ENCODE peak calls at places on chromosome 6, in nine cellular contexts. A, K, N, S, P, I, L, X and W are unnamed samples.

GRCh38 chr6:7047071-7047470 is 60.7 kb upstream of the RREB1 start:
- DNase-seq in I (no peak), K (no peak), P (no peak), N (no peak), A (no peak), S (no peak), L (no peak), X (no peak), W (peak)

GRCh38 chr6:106869203-106869602 is 105.3 kb downstream of the CD24 start:
- DNase-seq in X (no peak), A (no peak), I (no peak), K (no peak), P (no peak), L (no peak), S (no peak), N (no peak), W (no peak)

GRCh38 chr6:92043782-92044181 is 1375.6 kb downstream of the EPHA7 start:
- DNase-seq in N (no peak), L (no peak), I (no peak), A (no peak), X (no peak), K (no peak), S (no peak), P (no peak), W (no peak)

GRCh38 chr6:150418825-150419594 is 50.2 kb downstream of the IYD start:
- DNase-seq in S (peak), N (peak), K (peak), P (peak), A (peak), X (no peak), L (peak), I (peak), W (no peak)

GRCh38 chr6:30960907-30961673 is 20.3 kb downstream of the MUCL3 start:
- DNase-seq in X (no peak), N (no peak), A (no peak), K (no peak), S (peak), P (no peak), L (peak), I (no peak), W (no peak)

GRCh38 chr6:112539355-112539754 is 192.2 kb downstream of the RFPL4B start:
- DNase-seq in K (no peak), A (no peak), P (no peak), L (no peak), S (no peak), X (no peak), I (no peak), N (peak), W (no peak)

GRCh38 chr6:138971601-138972000 is 16.5 kb downstream of the REPS1 start:
- DNase-seq in X (no peak), N (no peak), L (peak), S (peak), I (no peak), K (peak), P (peak), A (no peak), W (no peak)

GRCh38 chr6:78947962-78948361 is 80.6 kb downstream of the IRAK1BP1 start:
- DNase-seq in I (no peak), L (peak), P (no peak), K (peak), S (peak), N (peak), A (no peak), X (no peak), W (no peak)

GRCh38 chr6:80425089-80425823 is 318.8 kb downstream of the BCKDHB start:
- DNase-seq in P (no peak), S (peak), X (no peak), N (peak), A (no peak), I (no peak), L (no peak), K (peak), W (no peak)

GRCh38 chr6:139262519-139263300 is 29.1 kb downstream of the TXLNB start:
- DNase-seq in L (peak), S (no peak), I (no peak), N (no peak), A (no peak), P (no peak), X (no peak), K (peak), W (no peak)

GRCh38 chr6:121695346-121695745 is 259.9 kb downstream of the GJA1 start:
- DNase-seq in X (no peak), P (no peak), S (no peak), A (peak), L (no peak), N (no peak), I (no peak), K (no peak), W (no peak)

GRCh38 chr6:127515234-127515793 is 3.8 kb downstream of the MTCL3 start:
- DNase-seq in I (no peak), S (peak), A (no peak), P (peak), X (no peak), L (peak), N (no peak), K (peak), W (no peak)

GRCh38 chr6:151911401-151911800 is 103.9 kb downstream of the ESR1 start:
- DNase-seq in I (no peak), X (no peak), K (peak), L (peak), A (no peak), P (no peak), S (no peak), N (no peak), W (no peak)

GRCh38 chr6:159134701-159135364 is 34.4 kb upstream of the FNDC1 start:
- DNase-seq in L (peak), S (peak), N (peak), I (peak), A (peak), X (peak), K (peak), P (peak), W (no peak)

GRCh38 chr6:52533491-52533890 is 43.4 kb downstream of the TRAM2 start:
- DNase-seq in P (no peak), S (no peak), X (no peak), A (no peak), L (no peak), K (no peak), N (no peak), I (no peak), W (no peak)

GRCh38 chr6:5930143-5930770 is 76.5 kb downstream of the NRN1 start:
- DNase-seq in P (no peak), K (no peak), X (no peak), N (no peak), I (no peak), L (no peak), S (no peak), A (no peak), W (no peak)

DNA sequence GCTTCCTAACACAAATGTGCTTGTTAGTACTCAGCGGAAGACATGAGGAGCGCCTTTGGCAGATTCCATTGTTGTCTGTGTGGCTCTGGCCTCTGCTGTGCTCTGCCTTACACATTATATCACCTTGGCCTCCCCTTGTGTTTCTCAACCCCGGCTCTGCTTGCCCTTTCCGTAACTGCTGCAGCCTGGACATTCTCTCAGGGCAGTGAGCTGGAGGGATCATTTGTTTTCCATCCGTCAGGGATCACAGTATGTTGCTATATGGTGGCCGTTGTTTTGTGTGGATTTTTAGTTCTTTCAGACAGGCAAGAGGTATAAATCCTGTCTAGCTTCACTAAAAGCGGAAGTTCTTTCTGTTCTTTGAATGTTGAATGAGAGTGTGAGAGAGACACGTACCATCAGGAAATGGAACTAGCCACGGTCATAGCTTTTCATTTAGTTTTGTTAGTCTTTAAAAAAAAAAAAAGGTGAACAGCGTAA is 175.1 kb downstream of the JARID2 start:
- DNase-seq in A (no peak), L (no peak), P (no peak), S (no peak), N (no peak), X (no peak), K (no peak), I (no peak), W (no peak)
- H3K4me3 ChIP-seq in A (no peak), L (no peak), P (no peak), S (no peak), N (no peak), X (no peak), K (no peak), I (no peak), W (no peak)

GRCh38 chr6:95819939-95820338 is 195.8 kb upstream of the FUT9 start:
- DNase-seq in N (no peak), A (no peak), I (no peak), K (no peak), X (no peak), L (no peak), S (no peak), P (no peak), W (no peak)
- TF ChIP-seq CTCF in N (no peak), A (no peak), I (no peak), K (no peak), X (no peak), L (peak), S (no peak), P (peak), W (peak)

GRCh38 chr6:89413006-89413400 is 930 bp upstream of the RRAGD start:
- DNase-seq in A (no peak), P (no peak), K (no peak), I (peak), L (peak), S (no peak), N (no peak), X (peak), W (no peak)

GRCh38 chr6:89411019-89411268 is 1.1 kb downstream of the RRAGD start:
- DNase-seq in L (no peak), X (peak), N (no peak), P (no peak), K (no peak), A (no peak), S (no peak), I (peak), W (no peak)

GRCh38 chr6:89411269-89412070 is 603 bp downstream of the RRAGD start:
- DNase-seq in X (peak), P (peak), N (no peak), I (peak), A (no peak), K (no peak), L (no peak), S (no peak), W (no peak)

GRCh38 chr6:89414215-89414614 is 2.1 kb upstream of the RRAGD start:
- DNase-seq in S (no peak), L (no peak), I (no peak), N (no peak), A (no peak), K (no peak), P (no peak), X (no peak), W (no peak)

DNA sequence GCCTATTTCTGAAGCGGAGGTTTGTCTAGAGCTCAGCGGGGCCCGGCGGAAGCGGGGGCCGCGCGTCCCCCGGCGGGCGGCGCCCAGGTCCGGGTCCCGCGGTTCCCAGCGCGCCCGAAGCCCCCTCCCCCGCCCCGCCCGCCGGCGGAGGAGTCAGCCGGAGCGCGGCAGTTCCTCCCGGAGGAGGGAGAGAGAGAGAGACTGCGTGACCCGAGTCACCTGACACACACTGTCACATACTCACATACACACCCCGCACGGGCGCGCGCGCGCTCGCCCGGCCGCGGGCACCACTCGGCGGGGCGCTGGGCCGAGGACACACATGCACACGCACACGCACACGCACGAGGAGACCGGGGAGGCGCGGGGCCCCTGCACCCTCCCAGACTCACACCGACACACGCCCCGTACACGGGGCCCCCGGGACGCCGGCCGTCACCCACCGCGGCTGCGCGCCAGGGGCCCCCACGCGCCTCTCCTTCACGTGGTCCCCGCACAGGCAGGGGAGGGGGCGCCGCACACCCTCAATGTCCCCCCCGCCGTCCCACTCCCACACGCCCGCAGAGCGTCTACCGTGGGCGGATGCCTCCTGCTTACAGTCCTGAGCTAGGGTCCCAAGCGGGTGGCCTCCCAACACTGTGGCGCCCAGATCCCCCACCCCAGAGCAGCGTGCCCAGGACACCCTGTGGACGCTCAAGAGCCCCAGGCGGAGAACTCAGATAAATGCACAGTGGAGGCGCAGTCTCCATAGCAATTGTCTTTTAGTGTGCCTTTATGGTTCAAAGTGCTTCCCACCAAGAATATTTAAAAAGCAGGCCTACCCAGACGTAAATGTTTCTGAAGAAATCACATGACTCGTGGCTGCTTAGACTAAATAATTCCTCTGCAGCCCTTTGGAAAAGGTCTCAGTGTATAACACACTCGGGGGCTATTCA is at the start of gene RRAGD:
- DNase-seq in A (peak), N (no peak), P (peak), X (peak), I (peak), S (no peak), K (no peak), L (peak), W (peak)
- H3K4me3 ChIP-seq in A (peak), N (peak), P (peak), X (peak), I (peak), S (peak), K (peak), L (peak), W (peak)

DNA sequence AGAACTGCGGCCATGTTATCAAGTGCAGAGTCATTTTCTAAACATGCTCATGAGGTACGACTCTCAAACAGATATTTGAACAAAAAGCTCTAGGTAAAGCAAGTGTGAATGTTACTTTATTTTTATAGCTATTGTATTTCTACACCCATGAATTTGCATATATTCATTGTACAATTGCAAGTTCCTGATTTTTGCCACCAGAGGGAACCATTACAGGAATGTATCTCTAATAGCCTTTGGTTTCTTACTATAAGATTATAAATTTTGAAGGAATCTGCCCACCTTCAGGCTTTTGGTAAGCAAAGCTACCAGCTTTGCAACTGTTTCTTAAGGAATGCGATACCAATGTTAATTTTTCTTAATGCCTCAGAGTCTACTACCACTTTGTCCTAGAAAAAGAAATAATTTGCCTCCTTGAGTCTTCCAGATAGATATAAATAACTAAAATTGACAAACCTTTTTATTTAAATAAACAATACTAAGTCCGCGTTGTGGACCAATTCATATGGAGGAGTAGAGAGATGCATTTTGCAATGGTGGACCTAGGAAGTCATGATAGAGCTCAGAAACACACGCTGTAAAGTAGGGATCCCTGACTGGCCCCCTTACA is 125.4 kb upstream of the SAMD5 start:
- DNase-seq in S (peak), A (peak), L (peak), X (no peak), I (no peak), N (peak), P (peak), K (peak), W (peak)
- TF ChIP-seq CTCF in S (peak), A (peak), L (peak), X (no peak), I (peak), N (peak), P (peak), K (peak), W (peak)

GRCh38 chr6:27631614-27631925 is 158.7 kb upstream of the ZNF184 start:
- DNase-seq in L (no peak), P (no peak), N (no peak), A (no peak), K (no peak), S (no peak), X (no peak), I (no peak), W (no peak)
- H3K4me3 ChIP-seq in L (no peak), P (peak), N (peak), A (no peak), K (no peak), S (no peak), X (no peak), I (no peak), W (peak)

GRCh38 chr6:102798631-102799030 is 1405.1 kb downstream of the GRIK2 start:
- DNase-seq in L (peak), A (peak), K (no peak), N (no peak), I (no peak), S (no peak), X (no peak), P (peak), W (no peak)
- TF ChIP-seq CTCF in L (peak), A (no peak), K (no peak), N (peak), I (no peak), S (no peak), X (no peak), P (peak), W (no peak)

DNA sequence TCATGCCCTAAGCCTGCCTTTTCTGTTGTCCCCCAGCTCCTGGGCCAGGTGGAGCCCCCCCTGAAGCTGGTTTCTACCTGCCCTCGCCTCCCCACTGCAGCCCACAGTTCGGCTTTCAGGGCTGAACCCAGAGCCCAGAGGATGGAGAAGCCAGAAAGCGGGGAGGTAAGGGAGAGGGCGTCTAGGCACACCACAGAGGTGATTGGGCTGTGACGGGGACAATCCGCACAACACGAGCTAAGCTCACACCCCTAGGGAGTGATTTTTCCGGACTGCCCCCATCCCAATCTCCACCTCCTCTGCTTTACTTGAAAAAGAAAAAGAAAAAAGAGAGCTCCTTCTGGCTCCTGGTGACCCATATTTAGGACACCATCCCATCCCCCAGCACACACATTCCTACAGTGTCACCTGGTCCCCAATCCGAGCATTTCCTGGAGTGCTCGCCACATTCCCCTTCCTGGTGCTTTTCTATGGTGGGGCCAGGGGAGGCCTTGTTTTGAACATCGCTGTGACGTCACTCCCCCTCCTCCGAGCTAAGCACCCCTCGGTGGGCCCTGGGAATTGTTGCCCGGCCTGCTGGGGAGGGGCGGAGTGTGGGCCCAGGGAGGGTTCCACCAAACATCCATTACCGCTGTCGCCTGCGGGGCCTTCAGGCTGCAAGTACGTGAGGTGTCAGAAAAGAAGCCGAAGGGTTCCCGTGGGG is 3.0 kb upstream of the FOXC1 start:
- DNase-seq in S (no peak), K (no peak), I (peak), N (no peak), P (peak), X (no peak), A (no peak), L (no peak), W (no peak)
- H3K4me3 ChIP-seq in S (no peak), K (no peak), I (peak), N (no peak), P (peak), X (no peak), A (no peak), L (no peak), W (no peak)

GRCh38 chr6:116217069-116217468 is 36.8 kb downstream of the TSPYL4 start:
- DNase-seq in I (no peak), K (peak), A (peak), L (peak), X (no peak), S (peak), N (no peak), P (peak), W (no peak)

GRCh38 chr6:116218866-116219265 is 35.0 kb downstream of the TSPYL4 start:
- DNase-seq in P (no peak), X (no peak), A (no peak), S (no peak), N (no peak), I (no peak), L (no peak), K (no peak), W (no peak)

GRCh38 chr6:116220172-116220571 is 33.7 kb downstream of the TSPYL4 start:
- DNase-seq in K (peak), L (no peak), S (peak), A (no peak), P (no peak), N (no peak), X (no peak), I (no peak), W (no peak)

GRCh38 chr6:116215414-116215813 is 38.5 kb downstream of the TSPYL4 start:
- DNase-seq in S (peak), L (peak), A (no peak), N (no peak), P (no peak), X (no peak), I (no peak), K (peak), W (no peak)

GRCh38 chr6:116218172-116218633 is 35.7 kb downstream of the TSPYL4 start:
- DNase-seq in K (peak), L (peak), I (no peak), P (no peak), X (no peak), N (no peak), A (no peak), S (peak), W (no peak)
- TF ChIP-seq CTCF in K (peak), L (peak), I (peak), P (peak), X (no peak), N (no peak), A (peak), S (peak), W (peak)